ENCODE peak calls at places on chromosomes 16 and 17, in eight cellular contexts. B, R, G, Y, I, T, D and E are unnamed samples.

GRCh38 chr16:68416057-68417046 is 32.0 kb downstream of the SMPD3 start:
- DNase-seq in B (no peak), R (no peak), G (no peak), Y (peak; percentile 13), I (peak; percentile 80), T (no peak), D (no peak), E (no peak)

GRCh38 chr16:21001262-21001661 is 100.7 kb downstream of the LYRM1 start:
- DNase-seq in B (no peak), R (no peak), G (no peak), Y (no peak), I (no peak), T (no peak), D (peak; percentile 3), E (peak; percentile 4)

GRCh38 chr16:30033270-30033669 is 2.2 kb upstream of the TLCD3B start:
- DNase-seq in B (no peak), R (no peak), G (no peak), Y (peak; percentile 46), I (no peak), T (no peak), D (no peak), E (no peak)

GRCh38 chr16:3256876-3257465 is 538 bp upstream of the MEFV start:
- DNase-seq in B (no peak), R (no peak), G (no peak), Y (peak; percentile 95), I (no peak), T (no peak), D (no peak), E (no peak)

GRCh38 chr16:80718480-80719220 is 85.7 kb downstream of the CDYL2 start:
- DNase-seq in B (no peak), R (no peak), G (no peak), Y (peak; percentile 92), I (peak; percentile 7), T (peak; percentile 64), D (no peak), E (no peak)

GRCh38 chr16:66387817-66388332 is 21.4 kb downstream of the CDH5 start:
- DNase-seq in B (no peak), R (no peak), G (no peak), Y (no peak), I (no peak), T (no peak), D (no peak), E (no peak)

GRCh38 chr16:56764835-56765234 is 34.9 kb downstream of the NUP93 start:
- DNase-seq in B (no peak), R (no peak), G (no peak), Y (no peak), I (no peak), T (no peak), D (no peak), E (no peak)

GRCh38 chr16:49688298-49688697 is 167.6 kb downstream of the ZNF423 start:
- DNase-seq in B (no peak), R (no peak), G (no peak), Y (no peak), I (no peak), T (no peak), D (no peak), E (no peak)

GRCh38 chr16:50699345-50700159 is 6.1 kb downstream of the NOD2 start:
- DNase-seq in B (no peak), R (no peak), G (no peak), Y (peak; percentile 65), I (no peak), T (no peak), D (peak; percentile 49), E (no peak)

GRCh38 chr16:72860726-72861562 is 187.0 kb downstream of the ZFHX3 start:
- DNase-seq in B (no peak), R (no peak), G (peak; percentile 16), Y (no peak), I (no peak), T (no peak), D (no peak), E (no peak)

GRCh38 chr16:63938661-63939060 is 1183.2 kb downstream of the CDH11 start:
- DNase-seq in B (no peak), R (no peak), G (no peak), Y (no peak), I (no peak), T (peak; percentile 6), D (no peak), E (no peak)

GRCh38 chr17:9054611-9055010 is 33.3 kb downstream of the NTN1 start:
- DNase-seq in B (no peak), R (no peak), G (no peak), Y (no peak), I (no peak), T (no peak), D (no peak), E (no peak)

GRCh38 chr16:82031116-82032084 is 3.7 kb upstream of the HSD17B2 start:
- DNase-seq in B (no peak), R (no peak), G (peak; percentile 9), Y (peak; percentile 67), I (peak; percentile 28), T (peak; percentile 16), D (no peak), E (no peak)

GRCh38 chr16:85386467-85387170 is 226.5 kb upstream of the GSE1 start:
- DNase-seq in B (no peak), R (no peak), G (no peak), Y (no peak), I (no peak), T (no peak), D (no peak), E (no peak)

GRCh38 chr17:17411692-17412091 is 65.1 kb upstream of the MED9 start:
- DNase-seq in B (no peak), R (no peak), G (no peak), Y (peak; percentile 43), I (no peak), T (no peak), D (no peak), E (no peak)

GRCh38 chr16:74563828-74564263 is 43.1 kb downstream of the GLG1 start:
- DNase-seq in B (no peak), R (no peak), G (no peak), Y (peak; percentile 74), I (no peak), T (no peak), D (no peak), E (no peak)

GRCh38 chr16:55447231-55447630 is 31.8 kb upstream of the MMP2 start:
- DNase-seq in B (no peak), R (no peak), G (no peak), Y (no peak), I (no peak), T (no peak), D (no peak), E (no peak)

GRCh38 chr16:14180431-14181059 is 109.4 kb downstream of the MRTFB start:
- DNase-seq in B (no peak), R (no peak), G (no peak), Y (peak; percentile 8), I (no peak), T (no peak), D (no peak), E (no peak)

GRCh38 chr16:81715358-81716196 is 63.5 kb upstream of the PLCG2 start:
- DNase-seq in B (peak; percentile 69), R (peak; percentile 82), G (no peak), Y (no peak), I (no peak), T (no peak), D (no peak), E (no peak)

GRCh38 chr17:82933911-82934310 is 94.1 kb upstream of the ZNF750 start:
- DNase-seq in B (no peak), R (no peak), G (no peak), Y (no peak), I (no peak), T (no peak), D (no peak), E (no peak)

GRCh38 chr16:3022208-3022696 is 1.5 kb downstream of the HCFC1R1 start:
- DNase-seq in B (peak; percentile 50), R (peak; percentile 53), G (no peak), Y (peak; percentile 96), I (peak; percentile 40), T (peak; percentile 87), D (peak; percentile 89), E (peak; percentile 89)

GRCh38 chr17:21213491-21214014 is 408 bp downstream of the TMEM11 start:
- DNase-seq in B (no peak), R (no peak), G (no peak), Y (peak; percentile 42), I (no peak), T (no peak), D (peak; percentile 0), E (peak; percentile 83)

GRCh38 chr16:31351937-31352315 is 3.0 kb upstream of the ITGAX start:
- DNase-seq in B (no peak), R (no peak), G (no peak), Y (no peak), I (no peak), T (no peak), D (no peak), E (no peak)

GRCh38 chr17:39919087-39919683 is 750 bp upstream of the GSDMB start:
- DNase-seq in B (no peak), R (no peak), G (no peak), Y (no peak), I (no peak), T (no peak), D (no peak), E (no peak)

GRCh38 chr16:20329392-20330138 is 2.3 kb upstream of the GP2 start:
- DNase-seq in B (no peak), R (no peak), G (no peak), Y (no peak), I (no peak), T (no peak), D (no peak), E (no peak)

GRCh38 chr16:13036600-13036999 is 135.2 kb downstream of the SHISA9 start:
- DNase-seq in B (no peak), R (no peak), G (no peak), Y (peak; percentile 56), I (no peak), T (no peak), D (no peak), E (peak; percentile 74)

GRCh38 chr17:61405686-61406542 is 6.3 kb downstream of the TBX2 start:
- DNase-seq in B (no peak), R (no peak), G (no peak), Y (no peak), I (no peak), T (no peak), D (no peak), E (no peak)

GRCh38 chr17:41919840-41920579 is 1.3 kb upstream of the ACLY start:
- DNase-seq in B (no peak), R (no peak), G (no peak), Y (peak; percentile 31), I (no peak), T (peak; percentile 25), D (no peak), E (peak; percentile 38)

GRCh38 chr16:10130482-10130996 is 51.7 kb downstream of the GRIN2A start:
- DNase-seq in B (no peak), R (no peak), G (no peak), Y (no peak), I (no peak), T (no peak), D (no peak), E (no peak)

GRCh38 chr16:88784856-88785105 is 239 bp downstream of the PIEZO1 start:
- DNase-seq in B (no peak), R (no peak), G (no peak), Y (no peak), I (no peak), T (no peak), D (no peak), E (no peak)

GRCh38 chr17:66548158-66548557 is 245.7 kb downstream of the PRKCA start:
- DNase-seq in B (peak; percentile 24), R (peak; percentile 17), G (no peak), Y (peak; percentile 63), I (no peak), T (no peak), D (peak; percentile 10), E (no peak)

GRCh38 chr17:72099919-72100318 is 20.9 kb upstream of the SOX9 start:
- DNase-seq in B (no peak), R (no peak), G (no peak), Y (no peak), I (no peak), T (no peak), D (no peak), E (no peak)

GRCh38 chr17:55155867-55156560 is 108.7 kb upstream of the HLF start:
- DNase-seq in B (no peak), R (no peak), G (no peak), Y (no peak), I (no peak), T (no peak), D (no peak), E (no peak)

GRCh38 chr17:4908711-4909496 is 6.0 kb upstream of the CHRNE start:
- DNase-seq in B (peak; percentile 69), R (peak; percentile 75), G (peak; percentile 36), Y (peak; percentile 95), I (peak; percentile 46), T (peak; percentile 62), D (peak; percentile 53), E (peak; percentile 91)